ENCODE peak calls at places on chromosomes 7 and 10, in seven cellular contexts. G is SK-N-SH, C is upper lobe of right lung, X is hepatocyte, F is uterus, O is left ventricle myocardium inferior, P is H9. R is an unnamed sample.

GRCh38 chr7:21923663-21924062 is 22.0 kb downstream of the CDCA7L start:
- DNase-seq in X (no peak), O (no peak), G (no peak), C (no peak), F (no peak), P (no peak), R (peak; percentile 67)

GRCh38 chr10:17175551-17175950 is 25.9 kb downstream of the TRDMT1 start:
- DNase-seq in G (no peak), X (no peak), C (no peak), O (no peak), P (no peak), F (no peak), R (no peak)

GRCh38 chr10:75117996-75118395 is 6.5 kb downstream of the SAMD8 start:
- DNase-seq in G (no peak), O (no peak), P (no peak), X (no peak), C (no peak), F (no peak), R (no peak)

GRCh38 chr7:93138576-93138975 is 9.6 kb downstream of the SAMD9L start:
- DNase-seq in X (no peak), G (no peak), O (no peak), C (no peak), P (no peak), F (no peak), R (no peak)

GRCh38 chr10:71970331-71970730 is 6.1 kb downstream of the CHST3 start:
- DNase-seq in F (no peak), G (peak; percentile 60), C (peak; percentile 66), O (no peak), X (no peak), P (peak; percentile 83), R (peak; percentile 67)

GRCh38 chr7:141660259-141660658 is 41.7 kb downstream of the DENND11 start:
- DNase-seq in O (no peak), X (no peak), G (no peak), P (no peak), C (no peak), F (no peak), R (no peak)

GRCh38 chr10:71771821-71772617 is 1.3 kb downstream of the VSIR start:
- DNase-seq in C (no peak), F (peak; percentile 92), O (peak; percentile 72), X (peak; percentile 75), G (no peak), P (no peak), R (no peak)

GRCh38 chr7:30172451-30172850 is 37.7 kb downstream of the MTURN start:
- DNase-seq in G (no peak), C (no peak), F (no peak), P (no peak), O (no peak), X (no peak), R (no peak)

GRCh38 chr7:131425992-131426391 is 98.3 kb downstream of the MKLN1 start:
- DNase-seq in X (no peak), F (no peak), G (no peak), P (no peak), C (no peak), O (no peak), R (no peak)

GRCh38 chr10:112353046-112353445 is 20.9 kb upstream of the ACSL5 start:
- DNase-seq in X (no peak), P (no peak), O (no peak), F (no peak), C (no peak), G (no peak), R (no peak)

GRCh38 chr7:87564290-87564963 is 36.3 kb downstream of the ABCB1 start:
- DNase-seq in X (peak; percentile 57), C (no peak), F (no peak), P (peak; percentile 75), O (no peak), G (peak; percentile 25), R (peak; percentile 31)

GRCh38 chr10:124671486-124672075 is 72.6 kb downstream of the FAM53B start:
- DNase-seq in F (no peak), X (peak; percentile 39), P (no peak), G (peak; percentile 74), O (peak; percentile 59), C (no peak), R (peak; percentile 57)

GRCh38 chr7:74482629-74483401 is 29.1 kb downstream of the GTF2IRD1 start:
- DNase-seq in P (no peak), F (peak; percentile 49), X (peak; percentile 64), G (no peak), C (no peak), O (no peak), R (no peak)

GRCh38 chr10:72276013-72276387 is 2.3 kb downstream of the DDIT4 start:
- DNase-seq in F (no peak), C (no peak), G (no peak), O (no peak), X (no peak), P (no peak), R (no peak)

GRCh38 chr10:88342733-88343310 is 240.3 kb downstream of the RNLS start:
- DNase-seq in O (no peak), F (no peak), X (no peak), G (peak; percentile 22), C (no peak), P (no peak), R (no peak)

GRCh38 chr7:126958367-126958766 is 294.4 kb downstream of the GRM8 start:
- DNase-seq in X (no peak), G (no peak), C (peak; percentile 36), P (no peak), F (no peak), O (no peak), R (no peak)

GRCh38 chr7:94092980-94093379 is 88.8 kb upstream of the BET1 start:
- DNase-seq in F (no peak), P (no peak), O (no peak), X (no peak), C (no peak), G (no peak), R (no peak)

GRCh38 chr7:151080522-151081169 is at the start of gene FASTK:
- DNase-seq in C (peak; percentile 95), G (peak; percentile 99), O (peak; percentile 91), F (peak; percentile 89), X (peak; percentile 97), P (peak; percentile 90), R (peak; percentile 92)

GRCh38 chr10:3893904-3894563 is 109.0 kb upstream of the KLF6 start:
- DNase-seq in G (no peak), X (no peak), P (no peak), C (no peak), F (no peak), O (no peak), R (peak; percentile 50)

DNA sequence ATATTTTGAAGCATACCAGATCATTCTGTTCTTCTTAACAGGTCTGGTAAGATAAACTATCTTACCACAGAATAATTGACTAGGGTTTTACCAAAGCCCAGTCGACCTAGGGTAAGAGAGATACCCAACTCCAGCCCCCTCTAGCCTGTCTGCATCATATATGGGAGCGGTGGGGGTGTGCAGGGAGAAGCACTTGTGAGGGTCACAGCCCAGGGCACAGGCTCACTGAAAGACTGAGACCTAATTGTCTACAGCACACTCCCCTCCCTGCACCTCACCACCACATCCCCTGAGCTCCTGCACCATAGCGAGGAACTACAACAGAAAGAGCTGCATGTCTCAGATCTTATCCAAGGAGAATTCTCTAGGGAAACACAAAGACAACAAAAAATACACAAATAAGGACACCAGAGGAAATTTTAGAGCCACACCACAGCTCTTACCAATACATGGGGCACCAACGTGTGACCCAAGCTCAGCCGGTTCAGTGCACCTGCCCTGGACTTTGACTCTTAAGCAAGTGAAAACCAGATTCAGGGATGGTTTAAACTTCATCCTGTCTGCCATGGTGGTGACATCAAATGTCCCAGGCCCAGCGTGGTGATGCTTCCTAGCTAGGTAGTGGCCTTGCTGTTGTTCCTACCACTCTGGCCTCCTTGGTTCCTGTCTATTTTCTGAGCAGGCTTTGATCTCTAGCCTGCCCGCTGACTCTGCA is 150.8 kb downstream of the HERPUD2 start:
- DNase-seq in G (no peak), X (no peak), F (no peak), P (no peak), O (no peak), C (no peak), R (no peak)
- H3K27me3 ChIP-seq in G (peaks cover 56% of the 10 kb centered on the region), X (peaks cover 5% of the 10 kb centered on the region), F (no peaks in the 10 kb centered on the region), P (no peaks in the 10 kb centered on the region), O (peaks cover 3% of the 10 kb centered on the region), C (no peaks in the 10 kb centered on the region), R (no peaks in the 10 kb centered on the region)

GRCh38 chr7:77698042-77698625 is 1.9 kb downstream of the RSBN1L start:
- DNase-seq in P (no peak), F (no peak), G (no peak), O (no peak), X (no peak), C (no peak), R (no peak)

GRCh38 chr7:77697535-77697831 is 1.2 kb downstream of the RSBN1L start:
- DNase-seq in X (no peak), G (peak; percentile 64), P (no peak), C (no peak), F (no peak), O (peak; percentile 40), R (no peak)

GRCh38 chr7:77696643-77697534 is 630 bp downstream of the RSBN1L start:
- DNase-seq in C (peak; percentile 88), P (peak; percentile 53), O (peak; percentile 39), G (peak; percentile 89), F (peak; percentile 49), X (peak; percentile 74), R (peak; percentile 75)

GRCh38 chr7:77696057-77696642 is at the start of gene RSBN1L:
- DNase-seq in O (peak; percentile 99), C (peak; percentile 99), G (peak; percentile 99), P (peak; percentile 98), X (peak; percentile 99), F (peak; percentile 98), R (peak; percentile 98)

DNA sequence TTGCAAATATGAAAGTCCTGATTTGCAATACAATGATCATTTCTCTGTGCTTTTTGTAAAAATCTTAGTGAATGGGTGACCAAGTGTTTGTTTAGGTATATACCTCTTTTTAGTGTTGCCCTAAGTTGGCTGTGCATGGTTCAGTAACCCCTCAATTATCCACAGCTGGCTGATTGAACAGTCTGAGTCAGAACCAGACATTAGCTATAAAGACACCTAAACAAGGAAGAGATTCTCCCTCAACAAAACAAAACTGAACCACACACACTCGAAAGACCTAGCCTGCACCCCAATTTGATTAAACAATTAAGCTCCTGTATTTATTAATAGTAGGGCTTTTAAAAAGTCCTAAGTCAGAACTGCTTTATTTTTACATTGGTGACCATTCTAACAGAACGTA is 2.8 kb downstream of the RSBN1L start:
- DNase-seq in O (no peak), F (no peak), C (no peak), G (peak; percentile 29), X (no peak), P (no peak), R (no peak)
- H3K27ac ChIP-seq in O (peak overlapping the region; percentile 95), F (peak overlapping the region; percentile 4), C (peak overlapping the region; percentile 97), G (peak overlapping the region; percentile 85), X (peak overlapping the region; percentile 98), P (no peak overlapping the region), R (no peak overlapping the region)

GRCh38 chr10:113997428-113997827 is 46.2 kb upstream of the ADRB1 start:
- DNase-seq in O (peak; percentile 37), P (no peak), C (no peak), F (no peak), G (no peak), X (no peak), R (no peak)
- H3K27me3 ChIP-seq in O (no peaks in the 10 kb centered on the region), P (no peaks in the 10 kb centered on the region), C (no peaks in the 10 kb centered on the region), F (no peaks in the 10 kb centered on the region), G (no peaks in the 10 kb centered on the region), X (no peaks in the 10 kb centered on the region), R (no peaks in the 10 kb centered on the region)

DNA sequence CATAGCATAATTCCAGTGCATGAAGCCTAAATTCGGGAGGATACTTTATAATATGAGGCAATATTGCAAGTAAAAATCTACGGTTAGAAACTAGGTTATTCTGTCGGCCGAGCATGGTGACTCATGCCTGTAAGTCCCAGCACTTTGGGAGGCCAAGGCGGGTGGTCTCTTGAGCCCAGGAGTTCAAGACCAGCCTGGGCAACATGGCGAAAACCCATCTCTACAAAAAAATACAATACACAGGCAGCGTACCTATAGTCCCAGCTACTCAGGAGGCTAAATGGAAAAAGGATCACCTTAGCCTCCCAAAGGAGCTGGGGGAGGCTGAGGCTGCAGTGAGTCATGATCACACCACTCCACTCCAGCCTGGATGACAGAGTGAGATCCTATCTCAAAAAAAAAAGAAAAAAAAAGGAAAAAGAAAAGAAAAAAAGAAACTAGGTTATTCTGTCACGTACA is 14.2 kb downstream of the SKAP2 start:
- DNase-seq in F (no peak), P (no peak), C (no peak), O (no peak), X (no peak), G (no peak), R (no peak)
- H3K27ac ChIP-seq in F (no peak overlapping the region), P (no peak overlapping the region), C (no peak overlapping the region), O (no peak overlapping the region), X (no peak overlapping the region), G (no peak overlapping the region), R (no peak overlapping the region)

R was measured in WERI-Rb-1.